ENCODE peak calls at places on chromosomes 12 and 14, in seven cellular contexts. F is gastrocnemius medialis; I is cardiac muscle cell; B is CD8-positive, alpha-beta T cell; G is neural progenitor cell; R is CD8-positive, alpha-beta memory T cell; T is right lobe of liver. Z is an unnamed sample.

GRCh38 chr12:127054531-127054930 is 1212.4 kb upstream of the TMEM132C start:
- DNase-seq in F (no peak), I (no peak), B (no peak), G (no peak), R (no peak), T (no peak), Z (no peak)

GRCh38 chr12:14239935-14240872 is 125.3 kb upstream of the ATF7IP start:
- DNase-seq in F (no peak), I (no peak), B (no peak), G (no peak), R (peak; percentile 26), T (no peak), Z (peak; percentile 48)

GRCh38 chr14:50092006-50092555 is 24.3 kb downstream of the VCPKMT start:
- DNase-seq in F (no peak), I (no peak), B (no peak), G (no peak), R (no peak), T (no peak), Z (no peak)

GRCh38 chr14:96297000-96297399 is 41.0 kb downstream of the BDKRB1 start:
- DNase-seq in F (no peak), I (no peak), B (no peak), G (no peak), R (no peak), T (no peak), Z (peak; percentile 34)

GRCh38 chr12:89949457-89950195 is 241.0 kb upstream of the ATP2B1 start:
- DNase-seq in F (no peak), I (peak; percentile 45), B (peak; percentile 56), G (no peak), R (peak; percentile 48), T (no peak), Z (peak; percentile 94)

GRCh38 chr12:42568952-42569916 is 20.3 kb downstream of the PRICKLE1 start:
- DNase-seq in F (no peak), I (peak; percentile 62), B (no peak), G (peak; percentile 55), R (no peak), T (no peak), Z (no peak)

GRCh38 chr14:66137076-66137475 is 349.1 kb upstream of the CCDC196 start:
- DNase-seq in F (no peak), I (no peak), B (no peak), G (no peak), R (no peak), T (no peak), Z (no peak)

GRCh38 chr14:103109789-103110415 is 13.4 kb upstream of the TNFAIP2 start:
- DNase-seq in F (peak; percentile 68), I (no peak), B (no peak), G (peak; percentile 59), R (no peak), T (no peak), Z (no peak)

GRCh38 chr12:12176402-12176801 is 90.4 kb downstream of the LRP6 start:
- DNase-seq in F (no peak), I (no peak), B (no peak), G (no peak), R (no peak), T (no peak), Z (no peak)

GRCh38 chr14:63896278-63896720 is 43.5 kb downstream of the SYNE2 start:
- DNase-seq in F (peak; percentile 30), I (no peak), B (no peak), G (no peak), R (no peak), T (peak; percentile 71), Z (no peak)

GRCh38 chr12:116222358-116222757 is 55.1 kb downstream of the MED13L start:
- DNase-seq in F (peak; percentile 62), I (no peak), B (no peak), G (no peak), R (no peak), T (peak; percentile 82), Z (no peak)

GRCh38 chr14:53126705-53127104 is 26.4 kb downstream of the DDHD1 start:
- DNase-seq in F (no peak), I (no peak), B (no peak), G (no peak), R (no peak), T (no peak), Z (no peak)

GRCh38 chr14:103576371-103577024 is 13.7 kb downstream of the COA8 start:
- DNase-seq in F (peak; percentile 65), I (peak; percentile 61), B (no peak), G (peak; percentile 93), R (no peak), T (peak; percentile 96), Z (no peak)

GRCh38 chr12:67002711-67003110 is 266.4 kb upstream of the CAND1 start:
- DNase-seq in F (no peak), I (no peak), B (no peak), G (no peak), R (no peak), T (no peak), Z (no peak)

GRCh38 chr12:124529595-124530276 is 37.7 kb downstream of the NCOR2 start:
- DNase-seq in F (no peak), I (no peak), B (no peak), G (no peak), R (no peak), T (no peak), Z (no peak)

GRCh38 chr14:23366163-23366921 is 1.4 kb upstream of the EFS start:
- DNase-seq in F (no peak), I (peak; percentile 88), B (no peak), G (peak; percentile 97), R (no peak), T (no peak), Z (no peak)

GRCh38 chr14:58882577-58883018 is 244.8 kb downstream of the DACT1 start:
- DNase-seq in F (no peak), I (no peak), B (no peak), G (no peak), R (no peak), T (no peak), Z (no peak)

GRCh38 chr12:100371146-100371545 is 14.3 kb downstream of the SLC17A8 start:
- DNase-seq in F (no peak), I (no peak), B (no peak), G (peak; percentile 15), R (no peak), T (no peak), Z (no peak)

GRCh38 chr14:71250791-71251190 is 343.5 kb downstream of the PCNX1 start:
- DNase-seq in F (no peak), I (no peak), B (no peak), G (no peak), R (no peak), T (no peak), Z (no peak)

GRCh38 chr14:32826404-32827082 is 112.1 kb upstream of the NPAS3 start:
- DNase-seq in F (no peak), I (peak; percentile 46), B (no peak), G (peak; percentile 51), R (no peak), T (no peak), Z (no peak)

GRCh38 chr14:105912641-105913180 is 386.3 kb downstream of the TMEM121 start:
- DNase-seq in F (no peak), I (no peak), B (no peak), G (no peak), R (no peak), T (no peak), Z (no peak)

GRCh38 chr12:16564675-16565074 is 41.3 kb downstream of the LMO3 start:
- DNase-seq in F (no peak), I (no peak), B (no peak), G (no peak), R (no peak), T (no peak), Z (no peak)

GRCh38 chr14:105021656-105022275 is 883 bp upstream of the CDCA4 start:
- DNase-seq in F (no peak), I (peak; percentile 58), B (peak; percentile 40), G (peak; percentile 76), R (peak; percentile 24), T (no peak), Z (no peak)

GRCh38 chr12:27999521-27999920 is 27.0 kb upstream of the PTHLH start:
- DNase-seq in F (no peak), I (no peak), B (no peak), G (no peak), R (no peak), T (no peak), Z (no peak)

GRCh38 chr14:75572104-75572503 is 6.3 kb upstream of the FLVCR2 start:
- DNase-seq in F (no peak), I (no peak), B (no peak), G (no peak), R (no peak), T (no peak), Z (no peak)

DNA sequence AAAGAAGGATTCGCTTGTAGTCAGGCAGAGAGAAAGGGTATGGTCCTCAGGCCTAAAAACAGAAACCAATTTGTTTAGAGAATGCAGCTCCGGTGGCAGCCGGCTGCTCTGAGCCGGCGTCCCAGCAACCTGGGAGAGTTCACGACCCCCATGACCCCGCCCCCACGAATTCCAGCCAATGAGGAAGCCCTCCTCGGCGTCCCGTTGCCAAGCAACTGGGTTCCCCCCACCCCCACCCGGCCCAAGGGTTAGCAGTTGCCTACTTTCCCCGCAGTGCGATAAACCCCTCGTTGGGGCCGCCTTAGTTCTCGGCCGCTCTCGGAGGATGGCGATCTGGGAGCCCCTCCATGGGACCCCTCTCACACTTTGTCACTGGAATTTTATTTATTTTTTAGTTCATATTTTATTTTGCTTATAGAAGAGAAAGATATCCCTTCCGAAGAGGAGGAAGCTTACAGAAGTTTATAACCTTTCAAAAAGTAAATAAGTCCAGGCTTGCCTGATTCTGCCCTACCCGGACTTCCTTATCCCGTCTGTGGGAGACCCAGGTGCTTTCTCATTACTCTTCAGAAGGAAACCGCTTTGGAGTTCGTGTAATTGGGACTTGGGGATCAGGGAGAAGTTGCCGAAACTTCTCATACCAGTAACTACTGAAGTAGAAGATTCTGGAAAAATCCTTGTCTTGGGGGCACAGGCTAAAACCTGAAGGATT is at the start of gene CCDC60:
- DNase-seq in F (no peak), I (peak; percentile 92), B (no peak), G (peak; percentile 96), R (no peak), T (no peak), Z (no peak)
- H3K4me3 ChIP-seq in F (no peak within 1 kb of the TSS), I (peak within 1 kb of the TSS; percentile 30), B (no peak within 1 kb of the TSS), G (peak within 1 kb of the TSS; percentile 26), R (no peak within 1 kb of the TSS), T (no peak within 1 kb of the TSS), Z (no peak within 1 kb of the TSS)

GRCh38 chr12:47602330-47602729 is 103.5 kb downstream of the RPAP3 start:
- DNase-seq in F (no peak), I (no peak), B (no peak), G (no peak), R (no peak), T (no peak), Z (no peak)
- H3K27ac ChIP-seq in F (no peak overlapping the region), I (no peak overlapping the region), B (no peak overlapping the region), G (no peak overlapping the region), R (no peak overlapping the region), T (no peak overlapping the region), Z (no peak overlapping the region)

DNA sequence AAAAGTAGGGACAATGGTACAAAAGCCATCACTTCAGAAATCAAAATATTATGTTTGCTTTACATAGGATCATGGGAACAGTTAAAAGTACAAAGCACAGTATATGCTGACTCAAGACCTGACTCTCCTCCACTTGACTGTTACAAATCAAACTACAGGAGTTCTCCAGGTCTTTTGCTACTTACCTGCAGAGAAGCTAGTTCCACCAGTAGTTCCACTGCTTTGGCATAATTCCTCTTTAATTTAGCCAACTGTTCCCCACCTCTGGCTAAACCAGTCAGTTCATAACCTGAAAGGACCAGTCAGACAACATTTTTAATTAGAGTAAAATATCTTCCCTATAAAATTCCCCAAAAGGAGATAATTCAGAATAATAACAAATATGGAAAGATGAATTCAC is 14.0 kb downstream of the ATP6V1D start:
- DNase-seq in F (no peak), I (no peak), B (no peak), G (no peak), R (no peak), T (no peak), Z (no peak)
- H3K36me3 ChIP-seq in F (no peaks in the 10 kb centered on the region), I (peaks cover 44% of the 10 kb centered on the region), B (peaks cover 7% of the 10 kb centered on the region), G (peaks cover 14% of the 10 kb centered on the region), R (peaks cover 27% of the 10 kb centered on the region), T (peaks cover 22% of the 10 kb centered on the region), Z (peaks cover 27% of the 10 kb centered on the region)

GRCh38 chr14:21097616-21098133 is 780 bp downstream of the ZNF219 start:
- DNase-seq in F (no peak), I (peak; percentile 62), B (peak; percentile 30), G (peak; percentile 85), R (no peak), T (no peak), Z (peak; percentile 49)
- H3K4me3 ChIP-seq in F (peak overlapping the region; percentile 76), I (peak overlapping the region; percentile 73), B (no peak overlapping the region), G (peak overlapping the region; percentile 83), R (no peak overlapping the region), T (no peak overlapping the region), Z (no peak overlapping the region)